ENCODE peak calls at places on chromosomes 11 and 22, in four cellular contexts. One of them, this sample, is unnamed.

GRCh38 chr22:48883211-48883960 is 944.3 kb downstream of the BRD1 start:
- DNase-seq in GM23338: no peak
- DNase-seq in HFF-Myc: no peak
- DNase-seq in ovary: no peak
- DNase-seq in this sample: no peak

GRCh38 chr11:70517996-70518907 is 119.9 kb downstream of the CTTN start:
- DNase-seq in ovary: peak
- DNase-seq in HFF-Myc: peak
- DNase-seq in GM23338: peak
- DNase-seq in this sample: peak

GRCh38 chr11:62546937-62547625 is 475 bp upstream of the AHNAK start:
- DNase-seq in HFF-Myc: no peak
- DNase-seq in ovary: peak
- DNase-seq in GM23338: peak
- DNase-seq in this sample: no peak

GRCh38 chr22:25744694-25745093 is 2.7 kb downstream of the MYO18B start:
- DNase-seq in GM23338: no peak
- DNase-seq in ovary: no peak
- DNase-seq in HFF-Myc: no peak
- DNase-seq in this sample: no peak

GRCh38 chr11:99066609-99067008 is 45.9 kb downstream of the CNTN5 start:
- DNase-seq in ovary: no peak
- DNase-seq in GM23338: peak
- DNase-seq in HFF-Myc: no peak
- DNase-seq in this sample: no peak

GRCh38 chr11:2481253-2481652 is 36.4 kb downstream of the KCNQ1 start:
- DNase-seq in GM23338: no peak
- DNase-seq in ovary: no peak
- DNase-seq in HFF-Myc: no peak
- DNase-seq in this sample: no peak

GRCh38 chr11:121810291-121810690 is 305.7 kb downstream of the BLID start:
- DNase-seq in HFF-Myc: no peak
- DNase-seq in ovary: no peak
- DNase-seq in GM23338: no peak
- DNase-seq in this sample: no peak

GRCh38 chr22:23270212-23270733 is 90.0 kb downstream of the BCR start:
- DNase-seq in HFF-Myc: no peak
- DNase-seq in ovary: no peak
- DNase-seq in GM23338: peak
- DNase-seq in this sample: no peak

GRCh38 chr11:60872952-60873524 is 5.7 kb downstream of the ZP1 start:
- DNase-seq in ovary: no peak
- DNase-seq in GM23338: peak
- DNase-seq in HFF-Myc: peak
- DNase-seq in this sample: peak

GRCh38 chr11:76307978-76308747 is 72.8 kb downstream of the THAP12 start:
- DNase-seq in ovary: no peak
- DNase-seq in GM23338: no peak
- DNase-seq in HFF-Myc: no peak
- DNase-seq in this sample: no peak

GRCh38 chr11:121524233-121524631 is 71.5 kb upstream of the SORL1-AS1 start:
- DNase-seq in HFF-Myc: peak
- DNase-seq in ovary: no peak
- DNase-seq in GM23338: no peak
- DNase-seq in this sample: no peak

GRCh38 chr11:111236355-111236754 is 9.2 kb upstream of the POU2AF2 start:
- DNase-seq in HFF-Myc: no peak
- DNase-seq in GM23338: no peak
- DNase-seq in ovary: no peak
- DNase-seq in this sample: no peak

GRCh38 chr11:94796863-94797262 is 28.7 kb downstream of the AMOTL1 start:
- DNase-seq in HFF-Myc: no peak
- DNase-seq in ovary: no peak
- DNase-seq in GM23338: no peak
- DNase-seq in this sample: no peak

GRCh38 chr22:34000879-34001526 is 80.7 kb upstream of the LARGE1 start:
- DNase-seq in ovary: no peak
- DNase-seq in GM23338: no peak
- DNase-seq in HFF-Myc: no peak
- DNase-seq in this sample: no peak

GRCh38 chr22:46027219-46028068 is 50.5 kb upstream of the WNT7B start:
- DNase-seq in HFF-Myc: no peak
- DNase-seq in ovary: peak
- DNase-seq in GM23338: peak
- DNase-seq in this sample: peak

GRCh38 chr22:36325163-36326031 is 62.4 kb downstream of the MYH9 start:
- DNase-seq in HFF-Myc: no peak
- DNase-seq in ovary: no peak
- DNase-seq in GM23338: no peak
- DNase-seq in this sample: no peak

GRCh38 chr22:38284042-38284402 is 11.2 kb upstream of the TMEM184B start:
- DNase-seq in GM23338: no peak
- DNase-seq in ovary: no peak
- DNase-seq in HFF-Myc: peak
- DNase-seq in this sample: no peak

GRCh38 chr22:24086310-24086709 is 75.2 kb downstream of the CABIN1 start:
- DNase-seq in ovary: no peak
- DNase-seq in GM23338: no peak
- DNase-seq in HFF-Myc: no peak
- DNase-seq in this sample: no peak

GRCh38 chr22:44591146-44591790 is 93.2 kb upstream of the RTL6 start:
- DNase-seq in ovary: no peak
- DNase-seq in GM23338: no peak
- DNase-seq in HFF-Myc: no peak
- DNase-seq in this sample: no peak

GRCh38 chr11:118901494-118902335 is 18.0 kb downstream of the CXCR5 start:
- DNase-seq in ovary: peak
- DNase-seq in GM23338: no peak
- DNase-seq in HFF-Myc: no peak
- DNase-seq in this sample: no peak
- H3K4me3 ChIP-seq in ovary: no peak
- H3K4me3 ChIP-seq in GM23338: no peak
- H3K4me3 ChIP-seq in HFF-Myc: no peak
- H3K4me3 ChIP-seq in this sample: no peak

DNA sequence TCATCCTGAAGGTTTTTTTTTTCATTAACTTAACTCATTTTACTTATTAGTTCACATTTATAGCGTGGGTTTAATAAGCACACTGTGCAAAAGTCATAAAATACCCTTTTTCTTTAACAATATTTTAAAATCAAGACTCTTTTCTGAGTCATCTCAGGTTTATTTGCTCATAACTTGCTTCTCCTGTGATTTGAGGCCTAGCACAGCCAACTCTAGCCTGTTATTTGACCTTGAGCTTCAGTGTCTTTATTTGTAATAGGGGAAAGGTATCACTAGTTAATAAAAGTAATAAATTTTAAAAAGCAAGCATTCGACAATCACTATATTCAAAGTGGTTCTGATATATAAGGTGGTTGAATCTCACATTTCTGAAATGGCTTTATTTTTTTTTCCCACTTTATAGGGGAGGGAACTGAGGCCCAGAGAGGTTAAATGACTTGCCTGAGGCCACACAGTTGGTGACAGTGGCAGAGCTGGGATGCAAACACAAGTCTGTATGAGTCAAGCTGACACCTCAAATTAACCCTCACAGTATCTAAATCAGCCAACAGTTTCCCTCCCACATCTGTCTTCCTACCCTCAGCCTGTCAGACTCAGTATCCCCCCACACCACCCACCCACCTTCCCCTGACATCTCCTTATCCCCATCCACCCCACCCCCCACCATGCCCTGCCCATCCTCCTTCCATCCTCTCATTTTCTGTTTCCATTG is 95.4 kb downstream of the TP53I11 start:
- DNase-seq in GM23338: no peak
- DNase-seq in HFF-Myc: no peak
- DNase-seq in ovary: no peak
- DNase-seq in this sample: no peak
- H3K4me3 ChIP-seq in GM23338: no peak
- H3K4me3 ChIP-seq in HFF-Myc: no peak
- H3K4me3 ChIP-seq in ovary: no peak
- H3K4me3 ChIP-seq in this sample: no peak

GRCh38 chr11:116192509-116193206 is 580.1 kb downstream of the BUD13 start:
- DNase-seq in HFF-Myc: no peak
- DNase-seq in GM23338: peak
- DNase-seq in ovary: no peak
- DNase-seq in this sample: no peak
- H3K4me3 ChIP-seq in HFF-Myc: no peak
- H3K4me3 ChIP-seq in GM23338: peak
- H3K4me3 ChIP-seq in ovary: peak
- H3K4me3 ChIP-seq in this sample: peak

GRCh38 chr11:27469333-27469680 is 3.3 kb downstream of the LGR4 start:
- DNase-seq in GM23338: no peak
- DNase-seq in HFF-Myc: no peak
- DNase-seq in ovary: no peak
- DNase-seq in this sample: no peak
- H3K4me3 ChIP-seq in GM23338: peak
- H3K4me3 ChIP-seq in HFF-Myc: no peak
- H3K4me3 ChIP-seq in ovary: peak
- H3K4me3 ChIP-seq in this sample: peak

GRCh38 chr11:93537767-93538261 is 5.4 kb downstream of the SMCO4 start:
- DNase-seq in HFF-Myc: no peak
- DNase-seq in GM23338: no peak
- DNase-seq in ovary: no peak
- DNase-seq in this sample: peak

GRCh38 chr11:93536346-93536871 is 6.8 kb downstream of the SMCO4 start:
- DNase-seq in HFF-Myc: no peak
- DNase-seq in GM23338: no peak
- DNase-seq in ovary: no peak
- DNase-seq in this sample: no peak

GRCh38 chr11:93540337-93540736 is 2.9 kb downstream of the SMCO4 start:
- DNase-seq in ovary: no peak
- DNase-seq in GM23338: no peak
- DNase-seq in HFF-Myc: no peak
- DNase-seq in this sample: no peak

GRCh38 chr11:93541154-93541553 is 2.0 kb downstream of the SMCO4 start:
- DNase-seq in ovary: no peak
- DNase-seq in GM23338: no peak
- DNase-seq in HFF-Myc: no peak
- DNase-seq in this sample: no peak

DNA sequence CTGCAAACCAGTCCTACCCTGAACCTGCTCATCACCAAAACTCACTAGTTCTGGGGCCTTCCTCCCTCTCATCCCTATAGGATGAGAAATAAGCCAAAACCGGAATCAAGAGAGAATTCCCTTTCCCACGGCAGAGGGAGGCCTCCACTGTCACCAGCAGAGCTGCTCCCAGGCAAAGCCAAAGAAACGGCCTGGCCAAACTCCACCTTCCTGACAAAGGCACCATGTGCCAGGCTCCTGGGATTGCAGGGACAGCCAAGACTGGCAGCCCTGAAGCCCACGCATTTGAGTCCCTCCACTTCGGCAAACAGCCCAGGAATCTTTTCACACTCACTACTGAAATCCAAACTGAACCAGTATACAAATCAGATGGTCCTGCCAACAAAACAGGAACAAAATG is 6.2 kb downstream of the SMCO4 start:
- DNase-seq in GM23338: peak
- DNase-seq in HFF-Myc: no peak
- DNase-seq in ovary: no peak
- DNase-seq in this sample: peak
- H3K4me3 ChIP-seq in GM23338: no peak
- H3K4me3 ChIP-seq in HFF-Myc: no peak
- H3K4me3 ChIP-seq in ovary: no peak
- H3K4me3 ChIP-seq in this sample: no peak

DNA sequence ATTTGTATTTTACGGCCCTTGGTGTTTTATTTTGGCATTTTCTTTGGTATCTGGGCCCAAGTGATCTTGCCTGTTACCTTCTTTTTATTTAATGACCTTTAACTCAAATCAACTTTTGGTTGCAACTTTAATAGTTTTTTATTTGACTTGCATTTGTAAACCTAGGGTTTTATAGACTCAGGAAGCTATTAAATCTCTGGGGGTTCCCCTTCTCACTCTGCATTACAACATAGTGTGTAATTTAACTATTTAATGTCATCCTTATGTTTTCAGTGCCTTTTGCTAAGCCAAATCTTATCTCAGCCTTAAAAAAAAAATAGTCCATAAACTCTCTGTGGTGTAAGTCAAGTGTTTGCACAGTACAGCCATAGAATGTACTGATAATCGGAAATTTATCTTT is 3.4 kb downstream of the FJX1 start:
- DNase-seq in GM23338: no peak
- DNase-seq in HFF-Myc: no peak
- DNase-seq in ovary: no peak
- DNase-seq in this sample: no peak
- H3K4me3 ChIP-seq in GM23338: no peak
- H3K4me3 ChIP-seq in HFF-Myc: peak
- H3K4me3 ChIP-seq in ovary: no peak
- H3K4me3 ChIP-seq in this sample: no peak

GRCh38 chr11:120020486-120020885 is 117.4 kb downstream of the TRIM29 start:
- DNase-seq in GM23338: no peak
- DNase-seq in ovary: no peak
- DNase-seq in HFF-Myc: no peak
- DNase-seq in this sample: no peak
- H3K4me3 ChIP-seq in GM23338: no peak
- H3K4me3 ChIP-seq in ovary: no peak
- H3K4me3 ChIP-seq in HFF-Myc: no peak
- H3K4me3 ChIP-seq in this sample: no peak

DNA sequence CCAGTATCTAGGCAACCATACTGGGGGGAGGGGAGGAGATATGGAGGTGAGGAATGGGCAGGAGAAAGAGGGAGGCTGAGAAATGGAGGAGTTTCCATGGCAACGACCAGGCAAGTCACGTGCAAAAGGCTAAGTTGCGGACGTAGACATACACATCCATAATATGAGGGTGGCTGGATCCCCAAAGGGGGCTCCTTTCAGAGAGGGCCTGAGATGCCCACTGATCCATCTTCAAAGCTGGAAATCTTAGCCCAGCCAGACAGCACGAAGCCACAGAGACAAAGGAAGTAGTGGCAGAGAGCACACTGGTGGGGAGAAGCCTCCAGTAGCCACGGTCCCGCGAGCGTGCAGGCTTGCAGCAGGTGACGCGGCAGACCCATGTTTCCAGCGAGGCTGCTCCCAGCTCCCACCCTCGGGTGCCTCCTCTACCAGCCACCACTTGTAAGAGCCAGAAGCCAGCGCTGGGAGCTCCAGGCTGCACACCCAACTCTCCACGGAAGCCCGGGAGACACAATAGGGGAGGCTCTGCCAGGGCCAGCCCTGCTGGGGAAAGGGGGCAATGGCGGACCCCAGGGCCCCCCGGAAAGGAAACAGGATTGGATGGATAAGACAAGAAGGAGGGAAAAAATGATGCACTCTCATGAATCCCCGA is 935 bp downstream of the FXYD6 start:
- DNase-seq in ovary: no peak
- DNase-seq in GM23338: peak
- DNase-seq in HFF-Myc: no peak
- DNase-seq in this sample: no peak
- H3K4me3 ChIP-seq in ovary: peak
- H3K4me3 ChIP-seq in GM23338: peak
- H3K4me3 ChIP-seq in HFF-Myc: no peak
- H3K4me3 ChIP-seq in this sample: peak

GRCh38 chr11:10414181-10414580 is 40.9 kb upstream of the AMPD3 start:
- DNase-seq in GM23338: no peak
- DNase-seq in ovary: no peak
- DNase-seq in HFF-Myc: no peak
- DNase-seq in this sample: no peak
- H3K4me3 ChIP-seq in GM23338: no peak
- H3K4me3 ChIP-seq in ovary: no peak
- H3K4me3 ChIP-seq in HFF-Myc: no peak
- H3K4me3 ChIP-seq in this sample: no peak

This sample was measured in dorsolateral prefrontal cortex.